ENCODE peak calls at places on chromosomes 16 and 17, in four cellular contexts. One of them, this sample, is unnamed.

GRCh38 chr17:41419712-41420111 is 4.7 kb downstream of the KRT37 start:
- DNase-seq in KBM-7: no peak
- DNase-seq in CD4-positive, CD25-positive, alpha-beta regulatory T cell: no peak
- DNase-seq in activated T-cell treated with anti-CD3 and anti-CD28 coated beads, Interleukin-2, amount 50 U/mL, for 72 hours: no peak
- DNase-seq in this sample: no peak

GRCh38 chr17:28727727-28728363 is 743 bp upstream of the NEK8 start:
- DNase-seq in KBM-7: peak
- DNase-seq in CD4-positive, CD25-positive, alpha-beta regulatory T cell: peak
- DNase-seq in activated T-cell treated with anti-CD3 and anti-CD28 coated beads, Interleukin-2, amount 50 U/mL, for 72 hours: peak
- DNase-seq in this sample: peak

GRCh38 chr16:6690741-6691140 is 641.9 kb upstream of the RBFOX1 start:
- DNase-seq in KBM-7: no peak
- DNase-seq in CD4-positive, CD25-positive, alpha-beta regulatory T cell: no peak
- DNase-seq in activated T-cell treated with anti-CD3 and anti-CD28 coated beads, Interleukin-2, amount 50 U/mL, for 72 hours: no peak
- DNase-seq in this sample: no peak

GRCh38 chr17:40345161-40346034 is 19.1 kb downstream of the GJD3 start:
- DNase-seq in KBM-7: peak
- DNase-seq in CD4-positive, CD25-positive, alpha-beta regulatory T cell: no peak
- DNase-seq in activated T-cell treated with anti-CD3 and anti-CD28 coated beads, Interleukin-2, amount 50 U/mL, for 72 hours: peak
- DNase-seq in this sample: no peak

GRCh38 chr17:56727876-56728617 is 105.7 kb downstream of the C17orf67 start:
- DNase-seq in KBM-7: no peak
- DNase-seq in CD4-positive, CD25-positive, alpha-beta regulatory T cell: no peak
- DNase-seq in activated T-cell treated with anti-CD3 and anti-CD28 coated beads, Interleukin-2, amount 50 U/mL, for 72 hours: no peak
- DNase-seq in this sample: no peak

GRCh38 chr17:34171245-34171818 is 83.8 kb upstream of the CCL2 start:
- DNase-seq in KBM-7: peak
- DNase-seq in CD4-positive, CD25-positive, alpha-beta regulatory T cell: peak
- DNase-seq in activated T-cell treated with anti-CD3 and anti-CD28 coated beads, Interleukin-2, amount 50 U/mL, for 72 hours: peak
- DNase-seq in this sample: peak

GRCh38 chr17:28395968-28396367 is 10.0 kb downstream of the SLC46A1 start:
- DNase-seq in KBM-7: no peak
- DNase-seq in CD4-positive, CD25-positive, alpha-beta regulatory T cell: no peak
- DNase-seq in activated T-cell treated with anti-CD3 and anti-CD28 coated beads, Interleukin-2, amount 50 U/mL, for 72 hours: no peak
- DNase-seq in this sample: no peak

GRCh38 chr17:75691371-75692290 is 24.5 kb downstream of the SAP30BP start:
- DNase-seq in KBM-7: no peak
- DNase-seq in CD4-positive, CD25-positive, alpha-beta regulatory T cell: peak
- DNase-seq in activated T-cell treated with anti-CD3 and anti-CD28 coated beads, Interleukin-2, amount 50 U/mL, for 72 hours: peak
- DNase-seq in this sample: no peak

GRCh38 chr17:78763561-78763960 is 18.5 kb downstream of the CYTH1 start:
- DNase-seq in KBM-7: no peak
- DNase-seq in CD4-positive, CD25-positive, alpha-beta regulatory T cell: no peak
- DNase-seq in activated T-cell treated with anti-CD3 and anti-CD28 coated beads, Interleukin-2, amount 50 U/mL, for 72 hours: no peak
- DNase-seq in this sample: no peak

GRCh38 chr16:456891-457483 is 31.5 kb downstream of the RAB11FIP3 start:
- DNase-seq in KBM-7: no peak
- DNase-seq in CD4-positive, CD25-positive, alpha-beta regulatory T cell: no peak
- DNase-seq in activated T-cell treated with anti-CD3 and anti-CD28 coated beads, Interleukin-2, amount 50 U/mL, for 72 hours: no peak
- DNase-seq in this sample: no peak

GRCh38 chr17:32483451-32484019 is 3.3 kb upstream of the CDK5R1 start:
- DNase-seq in KBM-7: peak
- DNase-seq in CD4-positive, CD25-positive, alpha-beta regulatory T cell: peak
- DNase-seq in activated T-cell treated with anti-CD3 and anti-CD28 coated beads, Interleukin-2, amount 50 U/mL, for 72 hours: no peak
- DNase-seq in this sample: peak

GRCh38 chr17:50841949-50842354 is 6.6 kb downstream of the WFIKKN2 start:
- DNase-seq in KBM-7: peak
- DNase-seq in CD4-positive, CD25-positive, alpha-beta regulatory T cell: peak
- DNase-seq in activated T-cell treated with anti-CD3 and anti-CD28 coated beads, Interleukin-2, amount 50 U/mL, for 72 hours: peak
- DNase-seq in this sample: peak

GRCh38 chr16:71746442-71747046 is 22.0 kb upstream of the PHLPP2 start:
- DNase-seq in KBM-7: peak
- DNase-seq in CD4-positive, CD25-positive, alpha-beta regulatory T cell: peak
- DNase-seq in activated T-cell treated with anti-CD3 and anti-CD28 coated beads, Interleukin-2, amount 50 U/mL, for 72 hours: peak
- DNase-seq in this sample: peak

GRCh38 chr17:45402916-45403315 is 29.8 kb downstream of the ARHGAP27 start:
- DNase-seq in KBM-7: no peak
- DNase-seq in CD4-positive, CD25-positive, alpha-beta regulatory T cell: no peak
- DNase-seq in activated T-cell treated with anti-CD3 and anti-CD28 coated beads, Interleukin-2, amount 50 U/mL, for 72 hours: no peak
- DNase-seq in this sample: no peak

GRCh38 chr17:33750943-33751701 is 458.0 kb upstream of the ASIC2 start:
- DNase-seq in KBM-7: peak
- DNase-seq in CD4-positive, CD25-positive, alpha-beta regulatory T cell: peak
- DNase-seq in activated T-cell treated with anti-CD3 and anti-CD28 coated beads, Interleukin-2, amount 50 U/mL, for 72 hours: peak
- DNase-seq in this sample: peak

GRCh38 chr17:80931421-80932265 is 60.0 kb upstream of the CHMP6 start:
- DNase-seq in KBM-7: no peak
- DNase-seq in CD4-positive, CD25-positive, alpha-beta regulatory T cell: no peak
- DNase-seq in activated T-cell treated with anti-CD3 and anti-CD28 coated beads, Interleukin-2, amount 50 U/mL, for 72 hours: no peak
- DNase-seq in this sample: no peak

GRCh38 chr17:50101346-50102163 is 6.4 kb downstream of the PDK2 start:
- DNase-seq in KBM-7: no peak
- DNase-seq in CD4-positive, CD25-positive, alpha-beta regulatory T cell: no peak
- DNase-seq in activated T-cell treated with anti-CD3 and anti-CD28 coated beads, Interleukin-2, amount 50 U/mL, for 72 hours: no peak
- DNase-seq in this sample: no peak

GRCh38 chr17:75514299-75515228 is 773 bp downstream of the CASKIN2 start:
- DNase-seq in KBM-7: no peak
- DNase-seq in CD4-positive, CD25-positive, alpha-beta regulatory T cell: no peak
- DNase-seq in activated T-cell treated with anti-CD3 and anti-CD28 coated beads, Interleukin-2, amount 50 U/mL, for 72 hours: no peak
- DNase-seq in this sample: no peak

GRCh38 chr17:43468746-43469544 is 14.8 kb upstream of the DHX8 start:
- DNase-seq in KBM-7: no peak
- DNase-seq in CD4-positive, CD25-positive, alpha-beta regulatory T cell: no peak
- DNase-seq in activated T-cell treated with anti-CD3 and anti-CD28 coated beads, Interleukin-2, amount 50 U/mL, for 72 hours: no peak
- DNase-seq in this sample: no peak

GRCh38 chr17:2266045-2266864 is 37.3 kb downstream of the SMG6 start:
- DNase-seq in KBM-7: peak
- DNase-seq in CD4-positive, CD25-positive, alpha-beta regulatory T cell: peak
- DNase-seq in activated T-cell treated with anti-CD3 and anti-CD28 coated beads, Interleukin-2, amount 50 U/mL, for 72 hours: peak
- DNase-seq in this sample: peak

GRCh38 chr17:1643293-1643998 is 2.1 kb downstream of the SCARF1 start:
- DNase-seq in KBM-7: no peak
- DNase-seq in CD4-positive, CD25-positive, alpha-beta regulatory T cell: peak
- DNase-seq in activated T-cell treated with anti-CD3 and anti-CD28 coated beads, Interleukin-2, amount 50 U/mL, for 72 hours: peak
- DNase-seq in this sample: peak

GRCh38 chr17:37676115-37676925 is 33.1 kb upstream of the DDX52 start:
- DNase-seq in KBM-7: peak
- DNase-seq in CD4-positive, CD25-positive, alpha-beta regulatory T cell: no peak
- DNase-seq in activated T-cell treated with anti-CD3 and anti-CD28 coated beads, Interleukin-2, amount 50 U/mL, for 72 hours: no peak
- DNase-seq in this sample: no peak

GRCh38 chr17:82399601-82400101 is 18.5 kb upstream of the HEXD start:
- DNase-seq in KBM-7: no peak
- DNase-seq in CD4-positive, CD25-positive, alpha-beta regulatory T cell: no peak
- DNase-seq in activated T-cell treated with anti-CD3 and anti-CD28 coated beads, Interleukin-2, amount 50 U/mL, for 72 hours: no peak
- DNase-seq in this sample: no peak

GRCh38 chr16:29988346-29989075 is 6.9 kb downstream of the HIRIP3 start:
- DNase-seq in KBM-7: no peak
- DNase-seq in CD4-positive, CD25-positive, alpha-beta regulatory T cell: no peak
- DNase-seq in activated T-cell treated with anti-CD3 and anti-CD28 coated beads, Interleukin-2, amount 50 U/mL, for 72 hours: no peak
- DNase-seq in this sample: no peak

GRCh38 chr17:38749222-38750043 is 1.3 kb upstream of the PCGF2 start:
- DNase-seq in KBM-7: no peak
- DNase-seq in CD4-positive, CD25-positive, alpha-beta regulatory T cell: no peak
- DNase-seq in activated T-cell treated with anti-CD3 and anti-CD28 coated beads, Interleukin-2, amount 50 U/mL, for 72 hours: peak
- DNase-seq in this sample: no peak

GRCh38 chr16:79509221-79509631 is 91.3 kb downstream of the MAF start:
- DNase-seq in KBM-7: peak
- DNase-seq in CD4-positive, CD25-positive, alpha-beta regulatory T cell: no peak
- DNase-seq in activated T-cell treated with anti-CD3 and anti-CD28 coated beads, Interleukin-2, amount 50 U/mL, for 72 hours: no peak
- DNase-seq in this sample: no peak